ENCODE peak calls at places on chromosome 21, in eight cellular contexts. X is A549, M is nephron progenitor cell, Z is Calu3, B is fibroblast of the aortic adventitia, G is H9, A is fibroblast of lung, D is osteocyte. S is an unnamed sample.

GRCh38 chr21:18772404-18772803 is 368.8 kb upstream of the TMPRSS15 start:
- DNase-seq in X (no peak), M (no peak), Z (no peak), B (no peak), G (no peak), A (peak; percentile 29), D (no peak), S (no peak)

GRCh38 chr21:46052703-46053651 is 44.9 kb upstream of the COL6A2 start:
- DNase-seq in X (no peak), M (no peak), Z (no peak), B (peak; percentile 60), G (peak; percentile 27), A (peak; percentile 46), D (peak; percentile 72), S (peak; percentile 94)

GRCh38 chr21:25457411-25457810 is 149.9 kb downstream of the MRPL39 start:
- DNase-seq in X (no peak), M (no peak), Z (no peak), B (peak; percentile 72), G (no peak), A (peak; percentile 76), D (no peak), S (peak; percentile 41)

GRCh38 chr21:37225440-37225839 is 41.7 kb downstream of the VPS26C start:
- DNase-seq in X (no peak), M (no peak), Z (no peak), B (no peak), G (no peak), A (no peak), D (peak; percentile 75), S (no peak)

GRCh38 chr21:32717851-32718316 is 9.9 kb downstream of the SYNJ1 start:
- DNase-seq in X (no peak), M (no peak), Z (no peak), B (no peak), G (no peak), A (no peak), D (no peak), S (no peak)

GRCh38 chr21:46111193-46111571 is 13.3 kb downstream of the COL6A2 start:
- DNase-seq in X (no peak), M (no peak), Z (no peak), B (no peak), G (peak; percentile 22), A (no peak), D (peak; percentile 76), S (no peak)

GRCh38 chr21:35370671-35371070 is 321.6 kb upstream of the RUNX1 start:
- DNase-seq in X (no peak), M (no peak), Z (no peak), B (no peak), G (no peak), A (no peak), D (no peak), S (no peak)

GRCh38 chr21:32112194-32112593 is 166.7 kb downstream of the MIS18A start:
- DNase-seq in X (no peak), M (no peak), Z (no peak), B (no peak), G (no peak), A (no peak), D (no peak), S (no peak)

GRCh38 chr21:30839304-30839703 is 9.7 kb upstream of the KRTAP7-1 start:
- DNase-seq in X (no peak), M (peak; percentile 47), Z (no peak), B (no peak), G (peak; percentile 73), A (no peak), D (no peak), S (peak; percentile 28)
- TF ChIP-seq CTCF in X (no peak), M (peak; percentile 59), Z (no peak), B (no peak), G (peak; percentile 79), A (no peak), D (peak; percentile 20), S (peak; percentile 27)

GRCh38 chr21:42288962-42289361 is 26.2 kb downstream of the TFF3 start:
- DNase-seq in X (no peak), M (no peak), Z (no peak), B (no peak), G (no peak), A (no peak), D (no peak), S (no peak)
- TF ChIP-seq CTCF in X (no peak), M (no peak), Z (no peak), B (no peak), G (no peak), A (no peak), D (no peak), S (no peak)

GRCh38 chr21:14120091-14120734 is 90.5 kb downstream of the LIPI start:
- DNase-seq in X (no peak), M (peak; percentile 25), Z (no peak), B (no peak), G (peak; percentile 59), A (no peak), D (no peak), S (no peak)

GRCh38 chr21:14115646-14116045 is 95.1 kb downstream of the LIPI start:
- DNase-seq in X (no peak), M (no peak), Z (no peak), B (no peak), G (no peak), A (no peak), D (peak; percentile 74), S (no peak)

GRCh38 chr21:14116080-14116481 is 94.7 kb downstream of the LIPI start:
- DNase-seq in X (no peak), M (no peak), Z (no peak), B (no peak), G (no peak), A (no peak), D (no peak), S (no peak)

GRCh38 chr21:14121719-14122118 is 89.0 kb downstream of the LIPI start:
- DNase-seq in X (no peak), M (no peak), Z (no peak), B (no peak), G (no peak), A (no peak), D (no peak), S (no peak)

GRCh38 chr21:14119038-14119437 is 91.7 kb downstream of the LIPI start:
- DNase-seq in X (no peak), M (no peak), Z (no peak), B (no peak), G (no peak), A (no peak), D (no peak), S (no peak)
- TF ChIP-seq CTCF in X (no peak), M (no peak), Z (no peak), B (no peak), G (peak; percentile 39), A (no peak), D (no peak), S (no peak)

GRCh38 chr21:40386981-40387380 is 460.0 kb downstream of the DSCAM start:
- DNase-seq in X (no peak), M (no peak), Z (no peak), B (no peak), G (no peak), A (no peak), D (no peak), S (no peak)

GRCh38 chr21:40386301-40386911 is 460.6 kb downstream of the DSCAM start:
- DNase-seq in X (peak; percentile 3), M (peak; percentile 79), Z (no peak), B (no peak), G (peak; percentile 74), A (no peak), D (no peak), S (no peak)

GRCh38 chr21:40385883-40386282 is 461.1 kb downstream of the DSCAM start:
- DNase-seq in X (no peak), M (no peak), Z (no peak), B (no peak), G (no peak), A (no peak), D (no peak), S (no peak)

GRCh38 chr21:40383951-40384350 is 463.0 kb downstream of the DSCAM start:
- DNase-seq in X (no peak), M (no peak), Z (no peak), B (no peak), G (no peak), A (no peak), D (no peak), S (no peak)

GRCh38 chr21:40388046-40388445 is 458.9 kb downstream of the DSCAM start:
- DNase-seq in X (no peak), M (no peak), Z (no peak), B (no peak), G (no peak), A (no peak), D (no peak), S (no peak)
- TF ChIP-seq CTCF in X (no peak), M (no peak), Z (no peak), B (no peak), G (no peak), A (no peak), D (no peak), S (no peak)

GRCh38 chr21:44297525-44298290 is 2.1 kb upstream of the PFKL start:
- DNase-seq in X (peak; percentile 85), M (peak; percentile 88), Z (peak; percentile 80), B (peak; percentile 81), G (peak; percentile 89), A (peak; percentile 82), D (peak; percentile 94), S (peak; percentile 88)
- TF ChIP-seq CTCF in X (peak; percentile 67), M (peak; percentile 77), Z (peak; percentile 52), B (peak; percentile 78), G (peak; percentile 85), A (peak; percentile 67), D (peak; percentile 91), S (peak; percentile 82)

DNA sequence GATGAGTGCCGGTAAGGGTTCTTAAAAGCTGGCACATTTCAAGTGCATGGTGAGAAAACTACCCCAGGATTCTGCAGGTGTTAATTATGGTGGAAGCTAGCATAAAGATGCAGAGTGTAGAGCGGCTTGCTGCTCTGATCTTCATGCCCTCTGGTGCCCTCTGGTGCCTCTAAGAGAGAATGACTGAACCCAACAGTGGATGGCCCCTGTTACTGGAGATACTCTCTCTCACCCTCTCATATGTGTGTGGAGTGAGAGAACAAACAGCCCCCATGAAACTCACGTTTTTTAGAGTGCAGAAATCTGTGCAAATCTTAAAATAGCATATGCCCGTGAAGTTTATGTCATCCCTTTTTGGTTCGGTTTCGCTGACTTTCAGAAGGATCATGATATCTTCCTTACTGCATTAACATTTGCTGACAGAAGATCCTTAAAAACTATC is 90.0 kb downstream of the GRIK1 start:
- DNase-seq in X (peak; percentile 5), M (peak; percentile 52), Z (peak; percentile 48), B (peak; percentile 72), G (peak; percentile 68), A (peak; percentile 74), D (no peak), S (peak; percentile 75)
- TF ChIP-seq CTCF in X (peak; percentile 32), M (peak; percentile 73), Z (peak; percentile 60), B (peak; percentile 84), G (peak; percentile 82), A (peak; percentile 86), D (peak; percentile 87), S (peak; percentile 85)

DNA sequence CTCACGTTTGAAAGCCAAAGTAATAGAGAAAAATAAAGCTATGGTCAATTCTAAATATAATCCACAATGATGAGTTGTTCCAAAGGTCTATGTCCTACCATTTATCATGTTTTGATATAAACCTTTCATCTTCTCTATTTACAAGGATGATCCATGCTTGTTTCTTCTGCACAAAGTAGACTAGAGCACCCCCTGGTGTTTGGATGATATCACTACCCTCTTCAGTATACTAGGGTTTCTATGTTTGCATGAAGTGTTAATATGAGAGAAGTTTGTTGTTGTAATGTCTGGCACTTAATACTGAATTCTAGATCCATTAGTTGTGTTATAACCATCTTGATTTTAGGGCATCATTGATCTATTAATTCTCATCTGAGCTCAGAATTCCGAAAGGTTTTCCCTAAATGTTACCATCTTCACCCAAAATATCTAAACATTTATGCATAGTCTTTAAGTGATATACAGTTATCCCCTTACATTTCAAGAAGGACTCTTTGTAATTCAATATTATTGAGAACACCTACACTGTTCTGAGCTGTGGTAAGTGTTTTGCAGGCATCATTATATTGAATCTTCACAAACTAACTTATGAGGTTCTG is 21.1 kb downstream of the CLDN8 start:
- DNase-seq in X (no peak), M (peak; percentile 39), Z (peak; percentile 38), B (peak; percentile 10), G (no peak), A (peak; percentile 15), D (no peak), S (peak; percentile 57)
- TF ChIP-seq CTCF in X (no peak), M (peak; percentile 84), Z (peak; percentile 33), B (peak; percentile 20), G (peak; percentile 86), A (no peak), D (peak; percentile 73), S (peak; percentile 57)